ENCODE peak calls at places on chromosome 9, in four cellular contexts. R is activated T-helper 1 cell treated with anti-CD3 and anti-CD28 coated beads, Interleukin-12 subunit alpha, Interleukin-12 subunit beta, Interleukin-2, Interleukin-4 antibody, amounts not matched to agents 30 ng/mL and 10 ng/mL and 1 ng/mL, durations not matched to agents 14 hours and 24 hours and 36 hours; X is progenitor cell of endocrine pancreas; Q is Kasumi-1. C is an unnamed sample.

GRCh38 chr9:107548298-107549142 is 59.0 kb upstream of the KLF4 start:
- DNase-seq in X (no peak), Q (no peak), R (no peak), C (no peak)

GRCh38 chr9:2583308-2584013 is 38.1 kb upstream of the VLDLR start:
- DNase-seq in Q (no peak), R (no peak), X (no peak), C (no peak)

GRCh38 chr9:16191691-16192402 is 639.0 kb downstream of the CCDC171 start:
- DNase-seq in Q (peak), X (peak), R (no peak), C (peak)

GRCh38 chr9:137007060-137007815 is 10.9 kb upstream of the CLIC3 start:
- DNase-seq in Q (no peak), X (no peak), R (no peak), C (no peak)

GRCh38 chr9:13386935-13387667 is 107.6 kb upstream of the MPDZ start:
- DNase-seq in X (no peak), R (no peak), Q (no peak), C (no peak)

GRCh38 chr9:130185494-130186005 is 13.3 kb downstream of the NCS1 start:
- DNase-seq in X (no peak), R (no peak), Q (no peak), C (no peak)

GRCh38 chr9:88355166-88355565 is 33.1 kb upstream of the SPIN1 start:
- DNase-seq in X (no peak), R (no peak), Q (no peak), C (no peak)

GRCh38 chr9:5577225-5577624 is 51.7 kb upstream of the RIC1 start:
- DNase-seq in Q (no peak), X (no peak), R (no peak), C (no peak)

GRCh38 chr9:7108956-7109355 is 351.2 kb downstream of the KDM4C start:
- DNase-seq in R (no peak), Q (no peak), X (no peak), C (no peak)

GRCh38 chr9:98774746-98775145 is 21.6 kb downstream of the ANKS6 start:
- DNase-seq in R (no peak), X (no peak), Q (peak), C (no peak)

GRCh38 chr9:100229561-100229960 is 123.2 kb downstream of the TEX10 start:
- DNase-seq in Q (no peak), R (no peak), X (no peak), C (no peak)

GRCh38 chr9:38035873-38036272 is 33.2 kb downstream of the SHB start:
- DNase-seq in Q (no peak), X (no peak), R (no peak), C (no peak)

GRCh38 chr9:134627417-134628353 is 13.9 kb upstream of the COL5A1 start:
- DNase-seq in R (no peak), X (no peak), Q (no peak), C (no peak)

GRCh38 chr9:110030632-110031031 is 177.3 kb downstream of the C9orf152 start:
- DNase-seq in R (no peak), X (no peak), Q (no peak), C (no peak)

GRCh38 chr9:108663381-108663876 is 192.4 kb downstream of the ACTL7B start:
- DNase-seq in R (no peak), Q (no peak), X (no peak), C (no peak)

GRCh38 chr9:73049280-73049679 is 96.4 kb upstream of the ALDH1A1 start:
- DNase-seq in X (no peak), R (no peak), Q (no peak), C (no peak)

GRCh38 chr9:124779368-124780059 is 2.6 kb downstream of the OLFML2A start:
- DNase-seq in Q (no peak), X (no peak), R (no peak), C (no peak)

GRCh38 chr9:104104407-104104806 is 10.3 kb downstream of the SMC2 start:
- DNase-seq in Q (no peak), R (no peak), X (no peak), C (no peak)

GRCh38 chr9:130276121-130276520 is 10.6 kb downstream of the HMCN2 start:
- DNase-seq in X (no peak), Q (no peak), R (no peak), C (no peak)

C was measured in neuronal stem cell.